ENCODE peak calls at places on chromosome 21, in four cellular contexts. K is OCI-LY7, S is endothelial cell of umbilical vein, O is K562. G is an unnamed sample. For H3K4me1 and H4K20me1, the result is how much of the 10 kb centered on the place peaks cover.

GRCh38 chr21:41695513-41695912 is 71.3 kb downstream of the RIPK4 start:
- DNase-seq in K (no peak), S (no peak), O (no peak), G (no peak)

GRCh38 chr21:29164330-29164942 is 34.0 kb downstream of the MAP3K7CL start:
- DNase-seq in K (peak), S (peak), O (no peak), G (peak)

GRCh38 chr21:25961042-25961441 is 209.5 kb downstream of the APP start:
- DNase-seq in K (peak), S (peak), O (no peak), G (peak)

GRCh38 chr21:22438428-22439086 is 1440.3 kb downstream of the NCAM2 start:
- DNase-seq in K (no peak), S (no peak), O (no peak), G (no peak)

GRCh38 chr21:26572668-26573381 is at the start of gene CYYR1:
- DNase-seq in K (no peak), S (peak), O (no peak), G (peak)

GRCh38 chr21:33561373-33561772 is 18.5 kb downstream of the SON start:
- DNase-seq in K (no peak), S (no peak), O (no peak), G (no peak)

GRCh38 chr21:41750051-41750450 is 16.8 kb downstream of the RIPK4 start:
- DNase-seq in K (no peak), S (no peak), O (no peak), G (peak)

GRCh38 chr21:31803039-31804007 is 69.5 kb upstream of the HUNK start:
- DNase-seq in K (no peak), S (no peak), O (no peak), G (no peak)

GRCh38 chr21:15053531-15053930 is 11.3 kb downstream of the NRIP1 start:
- DNase-seq in K (no peak), S (no peak), O (no peak), G (no peak)

GRCh38 chr21:25396135-25396711 is 211.1 kb downstream of the MRPL39 start:
- DNase-seq in K (no peak), S (no peak), O (no peak), G (no peak)

GRCh38 chr21:43355925-43356289 is 71.0 kb downstream of the SIK1 start:
- DNase-seq in K (peak), S (no peak), O (no peak), G (no peak)
- TF ChIP-seq CTCF in K (peak), S (no peak), O (peak), G (peak)

GRCh38 chr21:44020551-44020950 is 8.4 kb downstream of the TRAPPC10 start:
- DNase-seq in K (no peak), S (no peak), O (no peak), G (no peak)

GRCh38 chr21:44019568-44019958 is 7.5 kb downstream of the TRAPPC10 start:
- DNase-seq in K (no peak), S (no peak), O (no peak), G (no peak)

GRCh38 chr21:44018813-44019567 is 6.9 kb downstream of the TRAPPC10 start:
- DNase-seq in K (no peak), S (no peak), O (peak), G (no peak)

GRCh38 chr21:44018127-44018526 is 6.0 kb downstream of the TRAPPC10 start:
- DNase-seq in K (no peak), S (no peak), O (no peak), G (no peak)

GRCh38 chr21:44017601-44018000 is 5.5 kb downstream of the TRAPPC10 start:
- DNase-seq in K (no peak), S (no peak), O (no peak), G (no peak)
- H3K4me1 ChIP-seq in K (half or more), S (under half), O (half or more), G (under half)

GRCh38 chr21:34949045-34949444 is 100.1 kb downstream of the RUNX1 start:
- DNase-seq in K (no peak), S (no peak), O (no peak), G (no peak)

GRCh38 chr21:34948157-34948556 is 100.9 kb downstream of the RUNX1 start:
- DNase-seq in K (no peak), S (no peak), O (peak), G (no peak)

GRCh38 chr21:34950980-34951379 is 98.1 kb downstream of the RUNX1 start:
- DNase-seq in K (no peak), S (no peak), O (peak), G (no peak)

GRCh38 chr21:34947122-34947534 is 102.0 kb downstream of the RUNX1 start:
- DNase-seq in K (no peak), S (no peak), O (no peak), G (no peak)

GRCh38 chr21:34949499-34949898 is 99.6 kb downstream of the RUNX1 start:
- DNase-seq in K (no peak), S (no peak), O (no peak), G (no peak)
- H4K20me1 ChIP-seq in K (under half), S (under half), O (under half), G (under half)

GRCh38 chr21:46661627-46662366 is 26.3 kb downstream of the PRMT2 start:
- DNase-seq in K (no peak), S (no peak), O (no peak), G (no peak)

GRCh38 chr21:46660505-46660904 is 25.0 kb downstream of the PRMT2 start:
- DNase-seq in K (no peak), S (no peak), O (no peak), G (no peak)

GRCh38 chr21:46662367-46662654 is 26.8 kb downstream of the PRMT2 start:
- DNase-seq in K (no peak), S (no peak), O (no peak), G (no peak)

GRCh38 chr21:46662765-46663500 is 27.5 kb downstream of the PRMT2 start:
- DNase-seq in K (no peak), S (no peak), O (no peak), G (no peak)

GRCh38 chr21:46661211-46661625 is 25.7 kb downstream of the PRMT2 start:
- DNase-seq in K (peak), S (peak), O (no peak), G (peak)
- TF ChIP-seq CTCF in K (peak), S (peak), O (no peak), G (peak)

GRCh38 chr21:37435719-37436118 is 69.1 kb downstream of the DYRK1A start:
- DNase-seq in K (no peak), S (no peak), O (no peak), G (no peak)
- H3K4me1 ChIP-seq in K (under half), S (under half), O (under half), G (under half)

DNA sequence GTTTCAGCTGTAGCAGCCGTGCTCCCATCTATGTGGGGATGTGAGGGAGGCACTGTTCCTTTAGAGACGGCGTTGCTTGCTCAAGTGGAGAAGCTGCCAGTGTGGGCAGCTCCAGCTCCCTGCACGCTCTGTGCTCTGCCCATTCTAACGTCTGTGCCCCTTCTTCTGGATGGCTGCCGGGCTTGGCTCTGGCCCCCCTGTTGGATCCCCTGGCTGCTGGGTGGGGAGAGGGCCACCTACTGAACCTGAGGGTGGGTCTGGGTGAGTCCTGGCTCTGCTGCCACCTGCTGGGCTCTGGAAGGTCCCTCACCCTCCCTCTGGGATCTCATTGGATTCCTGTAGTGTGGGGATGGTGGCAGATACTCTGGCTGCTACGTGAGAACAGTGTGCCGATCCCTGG is 5.0 kb downstream of the PFKL start:
- DNase-seq in K (peak), S (peak), O (peak), G (peak)
- H4K20me1 ChIP-seq in K (under half), S (under half), O (under half), G (half or more)

G was measured in neural progenitor cell.